ENCODE peak calls at places on chromosomes 2 and 18, in four cellular contexts. N, U, Q and A are unnamed samples.

GRCh38 chr2:10283106-10284062 is 19.3 kb upstream of the HPCAL1 start:
- DNase-seq in Q (peak), U (no peak), N (peak), A (no peak)

GRCh38 chr2:101981484-101981883 is 10.3 kb upstream of the IL1R2 start:
- DNase-seq in N (no peak), U (no peak), Q (no peak), A (no peak)

GRCh38 chr2:222892321-222892720 is 31.5 kb downstream of the ACSL3 start:
- DNase-seq in Q (peak), U (no peak), N (no peak), A (no peak)

GRCh38 chr18:63951302-63951705 is 2.2 kb downstream of the HMSD start:
- DNase-seq in U (no peak), Q (no peak), N (no peak), A (no peak)

GRCh38 chr2:98592565-98592964 is 15.7 kb downstream of the COA5 start:
- DNase-seq in U (no peak), Q (no peak), N (no peak), A (no peak)

GRCh38 chr2:12759248-12759647 is 42.5 kb downstream of the TRIB2 start:
- DNase-seq in N (peak), Q (no peak), U (no peak), A (no peak)

GRCh38 chr2:68709421-68709911 is 25.1 kb upstream of the ARHGAP25 start:
- DNase-seq in N (no peak), U (no peak), Q (no peak), A (no peak)

GRCh38 chr18:30163573-30163972 is 879.0 kb downstream of the DSC3 start:
- DNase-seq in U (no peak), N (no peak), Q (no peak), A (no peak)

GRCh38 chr2:41698787-41699422 is 348.9 kb upstream of the PKDCC start:
- DNase-seq in U (no peak), N (peak), Q (no peak), A (no peak)

GRCh38 chr2:97868986-97869721 is 126.6 kb downstream of the TMEM131 start:
- DNase-seq in Q (peak), N (no peak), U (no peak), A (no peak)

GRCh38 chr2:127293758-127294562 is at the start of gene ERCC3:
- DNase-seq in Q (peak), N (peak), U (peak), A (peak)

GRCh38 chr2:120771556-120772208 is 36.0 kb downstream of the GLI2 start:
- DNase-seq in N (peak), U (no peak), Q (no peak), A (no peak)

GRCh38 chr2:18046558-18046957 is 168.1 kb downstream of the KCNS3 start:
- DNase-seq in U (no peak), N (no peak), Q (no peak), A (no peak)

GRCh38 chr2:58535182-58535581 is 294.1 kb upstream of the FANCL start:
- DNase-seq in N (no peak), U (no peak), Q (no peak), A (no peak)

GRCh38 chr2:240783819-240784621 is 36.0 kb downstream of the KIF1A start:
- DNase-seq in N (peak), U (no peak), Q (no peak), A (no peak)

GRCh38 chr2:54613794-54614257 is 109.6 kb upstream of the EML6 start:
- DNase-seq in U (no peak), N (no peak), Q (no peak), A (no peak)

GRCh38 chr2:71605781-71606241 is 152.4 kb downstream of the DYSF start:
- DNase-seq in Q (no peak), N (peak), U (no peak), A (no peak)

GRCh38 chr18:60247103-60247502 is 125.5 kb downstream of the MC4R start:
- DNase-seq in N (no peak), Q (no peak), U (no peak), A (no peak)

GRCh38 chr2:216116418-216116817 is 7.3 kb downstream of the XRCC5 start:
- DNase-seq in N (no peak), U (no peak), Q (no peak), A (no peak)
- TF ChIP-seq POLR2AphosphoS5 in N (no peak), U (no peak), Q (no peak), A (no peak)

GRCh38 chr2:171523339-171523931 is 1.2 kb downstream of the CYBRD1 start:
- DNase-seq in Q (peak), N (peak), U (peak), A (peak)
- TF ChIP-seq POLR2AphosphoS5 in Q (no peak), N (peak), U (no peak), A (no peak)

GRCh38 chr2:21044694-21045371 is 960 bp upstream of the APOB start:
- DNase-seq in U (no peak), N (no peak), Q (no peak), A (no peak)
- TF ChIP-seq POLR2AphosphoS5 in U (no peak), N (no peak), Q (no peak), A (no peak)

GRCh38 chr2:28390241-28390856 is 2.3 kb upstream of the FOSL2 start:
- DNase-seq in Q (peak), U (peak), N (peak), A (peak)
- TF ChIP-seq POLR2AphosphoS5 in Q (no peak), U (peak), N (peak), A (no peak)

GRCh38 chr18:57803119-57803969 is at the start of gene ATP8B1:
- DNase-seq in U (peak), N (peak), Q (no peak), A (peak)
- TF ChIP-seq POLR2AphosphoS5 in U (peak), N (peak), Q (no peak), A (no peak)

DNA sequence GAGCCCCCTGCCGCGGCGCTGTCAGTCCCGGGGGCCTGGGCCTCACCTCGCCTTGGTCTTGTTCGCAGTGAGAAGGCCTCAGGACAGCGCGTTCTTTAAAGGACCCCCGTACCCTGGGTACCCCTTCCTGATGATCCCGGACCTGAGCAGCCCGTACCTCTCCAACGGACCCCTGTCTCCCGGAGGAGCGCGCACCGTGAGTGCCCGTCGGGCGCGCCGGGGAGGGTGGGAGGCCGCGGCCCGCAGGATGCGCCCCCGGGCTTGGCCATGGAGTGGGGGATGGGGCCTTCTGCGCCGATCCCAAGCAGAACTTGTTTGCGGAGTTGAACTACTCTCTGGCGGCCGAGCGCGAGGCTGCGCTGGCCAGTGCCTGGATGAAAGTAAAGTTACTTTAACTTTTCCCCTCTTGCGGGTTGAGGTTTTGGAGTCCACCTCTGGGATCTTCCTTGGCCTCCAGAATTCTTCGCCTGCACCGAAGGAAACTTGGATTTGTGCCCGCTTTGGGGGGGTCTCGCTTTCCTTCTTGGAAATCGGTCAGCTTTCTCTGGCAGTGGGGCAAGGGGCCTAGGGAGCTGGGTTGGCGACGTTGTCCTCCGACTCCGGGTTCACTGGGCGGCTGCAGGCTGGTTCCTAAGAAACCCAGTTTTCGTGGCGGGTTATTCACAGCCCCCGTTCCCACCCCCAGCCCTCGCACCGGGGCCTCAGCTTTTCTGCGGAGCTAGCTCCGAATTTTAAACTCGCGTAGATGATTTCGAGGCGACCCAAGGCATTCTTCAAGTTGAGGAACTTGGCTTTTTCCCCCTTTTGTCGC is 1.3 kb downstream of the TCF7L1 start:
- DNase-seq in Q (no peak), N (peak), U (no peak), A (no peak)
- TF ChIP-seq POLR2AphosphoS5 in Q (no peak), N (no peak), U (peak), A (no peak)

GRCh38 chr18:12308386-12309100 is 502 bp downstream of the TUBB6 start:
- DNase-seq in Q (peak), U (peak), N (peak), A (peak)
- TF ChIP-seq POLR2AphosphoS5 in Q (no peak), U (peak), N (peak), A (no peak)

GRCh38 chr18:23115683-23116096 is 19.6 kb upstream of the CABLES1 start:
- DNase-seq in Q (no peak), U (peak), N (no peak), A (no peak)
- TF ChIP-seq POLR2AphosphoS5 in Q (no peak), U (no peak), N (peak), A (no peak)